ENCODE peak calls at places on chromosomes 7 and 10, in eight cellular contexts. One of them, this sample, is unnamed.

GRCh38 chr10:119217937-119218579 is 10.7 kb downstream of the GRK5 start:
- DNase-seq in ecto neural progenitor cell: no peak
- DNase-seq in putamen: no peak
- DNase-seq in endothelial cell of umbilical vein: no peak
- DNase-seq in stimulated activated CD4-positive, alpha-beta T cell treated with anti-CD3 and anti-CD28 coated beads, Interleukin-4, amount 100 ng/mL, for 24 hours: no peak
- DNase-seq in thoracic aorta: no peak
- DNase-seq in Daoy: no peak
- DNase-seq in midbrain: no peak
- DNase-seq in this sample: no peak

GRCh38 chr10:987635-987905 is 664 bp upstream of the GTPBP4 start:
- DNase-seq in ecto neural progenitor cell: no peak
- DNase-seq in putamen: no peak
- DNase-seq in endothelial cell of umbilical vein: peak
- DNase-seq in stimulated activated CD4-positive, alpha-beta T cell treated with anti-CD3 and anti-CD28 coated beads, Interleukin-4, amount 100 ng/mL, for 24 hours: no peak
- DNase-seq in thoracic aorta: no peak
- DNase-seq in Daoy: peak
- DNase-seq in midbrain: no peak
- DNase-seq in this sample: no peak

GRCh38 chr7:159121476-159121875 is 23.2 kb downstream of the VIPR2 start:
- DNase-seq in ecto neural progenitor cell: no peak
- DNase-seq in putamen: no peak
- DNase-seq in endothelial cell of umbilical vein: no peak
- DNase-seq in stimulated activated CD4-positive, alpha-beta T cell treated with anti-CD3 and anti-CD28 coated beads, Interleukin-4, amount 100 ng/mL, for 24 hours: no peak
- DNase-seq in thoracic aorta: no peak
- DNase-seq in Daoy: no peak
- DNase-seq in midbrain: no peak
- DNase-seq in this sample: no peak

GRCh38 chr10:21753497-21754270 is 219.7 kb downstream of the MLLT10 start:
- DNase-seq in ecto neural progenitor cell: no peak
- DNase-seq in putamen: no peak
- DNase-seq in endothelial cell of umbilical vein: no peak
- DNase-seq in stimulated activated CD4-positive, alpha-beta T cell treated with anti-CD3 and anti-CD28 coated beads, Interleukin-4, amount 100 ng/mL, for 24 hours: no peak
- DNase-seq in thoracic aorta: no peak
- DNase-seq in Daoy: no peak
- DNase-seq in midbrain: no peak
- DNase-seq in this sample: no peak

GRCh38 chr7:70384891-70385290 is 747.1 kb upstream of the GALNT17 start:
- DNase-seq in ecto neural progenitor cell: no peak
- DNase-seq in putamen: no peak
- DNase-seq in endothelial cell of umbilical vein: no peak
- DNase-seq in stimulated activated CD4-positive, alpha-beta T cell treated with anti-CD3 and anti-CD28 coated beads, Interleukin-4, amount 100 ng/mL, for 24 hours: no peak
- DNase-seq in thoracic aorta: no peak
- DNase-seq in Daoy: peak
- DNase-seq in midbrain: no peak
- DNase-seq in this sample: no peak

GRCh38 chr7:148114807-148115206 is 475.8 kb upstream of the C7orf33 start:
- DNase-seq in ecto neural progenitor cell: no peak
- DNase-seq in putamen: peak
- DNase-seq in endothelial cell of umbilical vein: no peak
- DNase-seq in stimulated activated CD4-positive, alpha-beta T cell treated with anti-CD3 and anti-CD28 coated beads, Interleukin-4, amount 100 ng/mL, for 24 hours: no peak
- DNase-seq in thoracic aorta: no peak
- DNase-seq in Daoy: no peak
- DNase-seq in midbrain: no peak
- DNase-seq in this sample: no peak

GRCh38 chr10:56508562-56508961 is 147.5 kb upstream of the ZWINT start:
- DNase-seq in ecto neural progenitor cell: no peak
- DNase-seq in putamen: no peak
- DNase-seq in endothelial cell of umbilical vein: no peak
- DNase-seq in stimulated activated CD4-positive, alpha-beta T cell treated with anti-CD3 and anti-CD28 coated beads, Interleukin-4, amount 100 ng/mL, for 24 hours: no peak
- DNase-seq in thoracic aorta: no peak
- DNase-seq in Daoy: no peak
- DNase-seq in midbrain: no peak
- DNase-seq in this sample: no peak

GRCh38 chr10:100186253-100186780 is 488 bp upstream of the ERLIN1 start:
- DNase-seq in ecto neural progenitor cell: no peak
- DNase-seq in putamen: no peak
- DNase-seq in endothelial cell of umbilical vein: no peak
- DNase-seq in stimulated activated CD4-positive, alpha-beta T cell treated with anti-CD3 and anti-CD28 coated beads, Interleukin-4, amount 100 ng/mL, for 24 hours: no peak
- DNase-seq in thoracic aorta: no peak
- DNase-seq in Daoy: peak
- DNase-seq in midbrain: no peak
- DNase-seq in this sample: peak

GRCh38 chr10:60798870-60799269 is 20.6 kb downstream of the CDK1 start:
- DNase-seq in ecto neural progenitor cell: no peak
- DNase-seq in putamen: no peak
- DNase-seq in endothelial cell of umbilical vein: no peak
- DNase-seq in stimulated activated CD4-positive, alpha-beta T cell treated with anti-CD3 and anti-CD28 coated beads, Interleukin-4, amount 100 ng/mL, for 24 hours: no peak
- DNase-seq in thoracic aorta: no peak
- DNase-seq in Daoy: no peak
- DNase-seq in midbrain: no peak
- DNase-seq in this sample: no peak

GRCh38 chr10:126001579-126001978 is 105.2 kb downstream of the FANK1 start:
- DNase-seq in ecto neural progenitor cell: no peak
- DNase-seq in putamen: no peak
- DNase-seq in endothelial cell of umbilical vein: peak
- DNase-seq in stimulated activated CD4-positive, alpha-beta T cell treated with anti-CD3 and anti-CD28 coated beads, Interleukin-4, amount 100 ng/mL, for 24 hours: no peak
- DNase-seq in thoracic aorta: no peak
- DNase-seq in Daoy: peak
- DNase-seq in midbrain: no peak
- DNase-seq in this sample: peak

GRCh38 chr7:39595102-39595620 is 28.2 kb upstream of the RALA start:
- DNase-seq in ecto neural progenitor cell: no peak
- DNase-seq in putamen: peak
- DNase-seq in endothelial cell of umbilical vein: peak
- DNase-seq in stimulated activated CD4-positive, alpha-beta T cell treated with anti-CD3 and anti-CD28 coated beads, Interleukin-4, amount 100 ng/mL, for 24 hours: no peak
- DNase-seq in thoracic aorta: no peak
- DNase-seq in Daoy: no peak
- DNase-seq in midbrain: peak
- DNase-seq in this sample: peak

GRCh38 chr7:27897441-27897847 is 157.5 kb downstream of the TAX1BP1 start:
- DNase-seq in ecto neural progenitor cell: no peak
- DNase-seq in putamen: no peak
- DNase-seq in endothelial cell of umbilical vein: no peak
- DNase-seq in stimulated activated CD4-positive, alpha-beta T cell treated with anti-CD3 and anti-CD28 coated beads, Interleukin-4, amount 100 ng/mL, for 24 hours: no peak
- DNase-seq in thoracic aorta: no peak
- DNase-seq in Daoy: no peak
- DNase-seq in midbrain: no peak
- DNase-seq in this sample: no peak

GRCh38 chr7:94243312-94243711 is 151.4 kb upstream of the COL1A2 start:
- DNase-seq in ecto neural progenitor cell: no peak
- DNase-seq in putamen: no peak
- DNase-seq in endothelial cell of umbilical vein: no peak
- DNase-seq in stimulated activated CD4-positive, alpha-beta T cell treated with anti-CD3 and anti-CD28 coated beads, Interleukin-4, amount 100 ng/mL, for 24 hours: no peak
- DNase-seq in thoracic aorta: no peak
- DNase-seq in Daoy: no peak
- DNase-seq in midbrain: no peak
- DNase-seq in this sample: no peak

GRCh38 chr10:91420868-91421267 is 10.7 kb downstream of the HECTD2 start:
- DNase-seq in ecto neural progenitor cell: no peak
- DNase-seq in putamen: no peak
- DNase-seq in endothelial cell of umbilical vein: no peak
- DNase-seq in stimulated activated CD4-positive, alpha-beta T cell treated with anti-CD3 and anti-CD28 coated beads, Interleukin-4, amount 100 ng/mL, for 24 hours: no peak
- DNase-seq in thoracic aorta: no peak
- DNase-seq in Daoy: peak
- DNase-seq in midbrain: no peak
- DNase-seq in this sample: no peak

GRCh38 chr10:36534471-36535002 is 590.9 kb upstream of the ANKRD30A start:
- DNase-seq in ecto neural progenitor cell: no peak
- DNase-seq in putamen: no peak
- DNase-seq in endothelial cell of umbilical vein: peak
- DNase-seq in stimulated activated CD4-positive, alpha-beta T cell treated with anti-CD3 and anti-CD28 coated beads, Interleukin-4, amount 100 ng/mL, for 24 hours: no peak
- DNase-seq in thoracic aorta: no peak
- DNase-seq in Daoy: peak
- DNase-seq in midbrain: no peak
- DNase-seq in this sample: peak

GRCh38 chr7:111029574-111030357 is 61.2 kb upstream of the LRRN3 start:
- DNase-seq in ecto neural progenitor cell: no peak
- DNase-seq in putamen: peak
- DNase-seq in endothelial cell of umbilical vein: peak
- DNase-seq in stimulated activated CD4-positive, alpha-beta T cell treated with anti-CD3 and anti-CD28 coated beads, Interleukin-4, amount 100 ng/mL, for 24 hours: peak
- DNase-seq in thoracic aorta: peak
- DNase-seq in Daoy: peak
- DNase-seq in midbrain: peak
- DNase-seq in this sample: no peak

GRCh38 chr10:103781329-103782061 is 73.9 kb downstream of the SH3PXD2A start:
- DNase-seq in ecto neural progenitor cell: no peak
- DNase-seq in putamen: no peak
- DNase-seq in endothelial cell of umbilical vein: peak
- DNase-seq in stimulated activated CD4-positive, alpha-beta T cell treated with anti-CD3 and anti-CD28 coated beads, Interleukin-4, amount 100 ng/mL, for 24 hours: no peak
- DNase-seq in thoracic aorta: no peak
- DNase-seq in Daoy: peak
- DNase-seq in midbrain: no peak
- DNase-seq in this sample: peak

GRCh38 chr7:135454060-135454459 is 55.8 kb downstream of the CNOT4 start:
- DNase-seq in ecto neural progenitor cell: no peak
- DNase-seq in putamen: no peak
- DNase-seq in endothelial cell of umbilical vein: no peak
- DNase-seq in stimulated activated CD4-positive, alpha-beta T cell treated with anti-CD3 and anti-CD28 coated beads, Interleukin-4, amount 100 ng/mL, for 24 hours: no peak
- DNase-seq in thoracic aorta: no peak
- DNase-seq in Daoy: no peak
- DNase-seq in midbrain: no peak
- DNase-seq in this sample: no peak

GRCh38 chr7:16651391-16652254 is 5.6 kb downstream of the BZW2 start:
- DNase-seq in ecto neural progenitor cell: no peak
- DNase-seq in putamen: no peak
- DNase-seq in endothelial cell of umbilical vein: peak
- DNase-seq in stimulated activated CD4-positive, alpha-beta T cell treated with anti-CD3 and anti-CD28 coated beads, Interleukin-4, amount 100 ng/mL, for 24 hours: no peak
- DNase-seq in thoracic aorta: no peak
- DNase-seq in Daoy: no peak
- DNase-seq in midbrain: no peak
- DNase-seq in this sample: no peak

GRCh38 chr7:157177997-157178396 is 39.3 kb downstream of the UBE3C start:
- DNase-seq in ecto neural progenitor cell: no peak
- DNase-seq in putamen: no peak
- DNase-seq in endothelial cell of umbilical vein: no peak
- DNase-seq in stimulated activated CD4-positive, alpha-beta T cell treated with anti-CD3 and anti-CD28 coated beads, Interleukin-4, amount 100 ng/mL, for 24 hours: no peak
- DNase-seq in thoracic aorta: no peak
- DNase-seq in Daoy: no peak
- DNase-seq in midbrain: no peak
- DNase-seq in this sample: no peak

GRCh38 chr10:132844069-132844809 is 58.3 kb upstream of the NKX6-2 start:
- DNase-seq in ecto neural progenitor cell: no peak
- DNase-seq in putamen: no peak
- DNase-seq in endothelial cell of umbilical vein: no peak
- DNase-seq in stimulated activated CD4-positive, alpha-beta T cell treated with anti-CD3 and anti-CD28 coated beads, Interleukin-4, amount 100 ng/mL, for 24 hours: no peak
- DNase-seq in thoracic aorta: no peak
- DNase-seq in Daoy: no peak
- DNase-seq in midbrain: no peak
- DNase-seq in this sample: no peak

GRCh38 chr7:155399577-155399976 is 58.4 kb upstream of the EN2 start:
- DNase-seq in ecto neural progenitor cell: no peak
- DNase-seq in putamen: no peak
- DNase-seq in endothelial cell of umbilical vein: no peak
- DNase-seq in stimulated activated CD4-positive, alpha-beta T cell treated with anti-CD3 and anti-CD28 coated beads, Interleukin-4, amount 100 ng/mL, for 24 hours: no peak
- DNase-seq in thoracic aorta: no peak
- DNase-seq in Daoy: no peak
- DNase-seq in midbrain: no peak
- DNase-seq in this sample: no peak